ENCODE peak calls at places on chromosomes 7 and 10, in nine cellular contexts. M is esophagus muscularis mucosa; N is HEK293T; L is activated T-cell treated with anti-CD3 and anti-CD28 coated beads, Interleukin-2, amount 50 U/mL, for 24 hours; Q is Calu3; B is posterior vena cava; J is MCF 10A; I is COR-L47; X is fibroblast of the aortic adventitia. E is an unnamed sample.

GRCh38 chr10:100656479-100656878 is 88.9 kb upstream of the PAX2 start:
- DNase-seq in M (no peak), N (peak; percentile 89), L (no peak), Q (peak; percentile 14), B (no peak), J (peak; percentile 72), I (no peak), X (no peak), E (no peak)

GRCh38 chr7:82211333-82211732 is 232.2 kb downstream of the CACNA2D1 start:
- DNase-seq in M (no peak), N (no peak), L (no peak), Q (no peak), B (no peak), J (no peak), I (no peak), X (no peak), E (no peak)

GRCh38 chr7:288671-289101 is 1.3 kb upstream of the FOXL3 start:
- DNase-seq in M (no peak), N (no peak), L (no peak), Q (no peak), B (peak; percentile 73), J (no peak), I (no peak), X (no peak), E (no peak)

GRCh38 chr10:855079-855478 is 76.4 kb downstream of the LARP4B start:
- DNase-seq in M (no peak), N (no peak), L (no peak), Q (no peak), B (no peak), J (no peak), I (no peak), X (no peak), E (no peak)

GRCh38 chr7:45105588-45106188 is 5.8 kb downstream of the TBRG4 start:
- DNase-seq in M (no peak), N (no peak), L (no peak), Q (no peak), B (no peak), J (no peak), I (no peak), X (no peak), E (no peak)

GRCh38 chr7:137592232-137592896 is 248.8 kb upstream of the PTN start:
- DNase-seq in M (no peak), N (peak; percentile 79), L (no peak), Q (peak; percentile 71), B (no peak), J (peak; percentile 70), I (peak; percentile 64), X (peak; percentile 86), E (peak; percentile 12)

GRCh38 chr7:1368682-1369571 is 90.3 kb downstream of the MICALL2 start:
- DNase-seq in M (no peak), N (peak; percentile 99), L (peak; percentile 58), Q (no peak), B (no peak), J (peak; percentile 5), I (peak; percentile 55), X (no peak), E (no peak)

GRCh38 chr10:102815790-102816549 is 21.2 kb downstream of the CYP17A1 start:
- DNase-seq in M (peak; percentile 93), N (no peak), L (no peak), Q (no peak), B (no peak), J (no peak), I (no peak), X (peak; percentile 96), E (peak; percentile 68)

GRCh38 chr7:12194426-12194825 is 16.7 kb upstream of the TMEM106B start:
- DNase-seq in M (no peak), N (no peak), L (no peak), Q (no peak), B (no peak), J (no peak), I (no peak), X (no peak), E (no peak)

GRCh38 chr7:144720139-144720538 is 115.7 kb downstream of the TPK1 start:
- DNase-seq in M (no peak), N (no peak), L (no peak), Q (peak; percentile 33), B (no peak), J (peak; percentile 95), I (no peak), X (no peak), E (no peak)

GRCh38 chr10:12484945-12485805 is 135.8 kb downstream of the CAMK1D start:
- DNase-seq in M (no peak), N (no peak), L (peak; percentile 53), Q (peak; percentile 38), B (peak; percentile 75), J (no peak), I (no peak), X (no peak), E (no peak)

GRCh38 chr7:44473295-44473694 is 17.2 kb downstream of the NUDCD3 start:
- DNase-seq in M (no peak), N (no peak), L (no peak), Q (no peak), B (no peak), J (peak; percentile 29), I (no peak), X (peak; percentile 33), E (no peak)

GRCh38 chr10:48523212-48523819 is 81.6 kb downstream of the ARHGAP22 start:
- DNase-seq in M (no peak), N (peak; percentile 48), L (no peak), Q (peak; percentile 34), B (peak; percentile 94), J (no peak), I (no peak), X (peak; percentile 98), E (no peak)

GRCh38 chr10:86533328-86533727 is 11.7 kb upstream of the WAPL start:
- DNase-seq in M (no peak), N (no peak), L (no peak), Q (no peak), B (no peak), J (no peak), I (no peak), X (no peak), E (no peak)

GRCh38 chr7:128422856-128423255 is 13.1 kb upstream of the IMPDH1 start:
- DNase-seq in M (no peak), N (no peak), L (no peak), Q (no peak), B (no peak), J (no peak), I (no peak), X (no peak), E (no peak)

GRCh38 chr7:122327969-122328368 is 23.4 kb upstream of the FEZF1 start:
- DNase-seq in M (no peak), N (no peak), L (no peak), Q (no peak), B (no peak), J (no peak), I (no peak), X (no peak), E (no peak)

GRCh38 chr10:36224431-36224985 is 582.4 kb upstream of the FZD8 start:
- DNase-seq in M (no peak), N (no peak), L (no peak), Q (no peak), B (no peak), J (peak; percentile 39), I (no peak), X (peak; percentile 89), E (no peak)

GRCh38 chr10:128431083-128431482 is 304.9 kb upstream of the MKI67 start:
- DNase-seq in M (peak; percentile 89), N (no peak), L (no peak), Q (no peak), B (no peak), J (no peak), I (no peak), X (no peak), E (no peak)

GRCh38 chr10:86654411-86655172 is at the start of gene OPN4:
- DNase-seq in M (no peak), N (no peak), L (peak; percentile 11), Q (no peak), B (peak; percentile 78), J (peak; percentile 14), I (no peak), X (no peak), E (no peak)

GRCh38 chr10:50385610-50386009 is 134.3 kb upstream of the ASAH2 start:
- DNase-seq in M (no peak), N (no peak), L (no peak), Q (peak; percentile 8), B (no peak), J (peak; percentile 74), I (no peak), X (no peak), E (no peak)

GRCh38 chr7:115059312-115059711 is 137.4 kb downstream of the MDFIC start:
- DNase-seq in M (no peak), N (no peak), L (no peak), Q (no peak), B (no peak), J (no peak), I (no peak), X (peak; percentile 72), E (no peak)

GRCh38 chr7:42400961-42401360 is 164.0 kb upstream of the GLI3 start:
- DNase-seq in M (no peak), N (no peak), L (no peak), Q (no peak), B (no peak), J (no peak), I (no peak), X (no peak), E (no peak)

GRCh38 chr10:68154211-68154497 is 44.9 kb downstream of the MYPN start:
- DNase-seq in M (no peak), N (no peak), L (no peak), Q (no peak), B (no peak), J (no peak), I (no peak), X (peak; percentile 63), E (no peak)

GRCh38 chr7:131095346-131095745 is 232.3 kb upstream of the MKLN1 start:
- DNase-seq in M (no peak), N (no peak), L (no peak), Q (no peak), B (no peak), J (peak; percentile 10), I (no peak), X (peak; percentile 31), E (no peak)

GRCh38 chr10:78578929-78579328 is 489.8 kb upstream of the ZMIZ1 start:
- DNase-seq in M (no peak), N (no peak), L (peak; percentile 59), Q (no peak), B (no peak), J (no peak), I (no peak), X (no peak), E (no peak)

GRCh38 chr7:97845622-97846203 is 26.5 kb downstream of the ASNS start:
- DNase-seq in M (no peak), N (no peak), L (no peak), Q (peak; percentile 17), B (no peak), J (peak; percentile 43), I (peak; percentile 33), X (peak; percentile 48), E (peak; percentile 19)

GRCh38 chr7:108004220-108005142 is 1.5 kb upstream of the LAMB1 start:
- DNase-seq in M (no peak), N (no peak), L (no peak), Q (peak; percentile 62), B (no peak), J (no peak), I (no peak), X (peak; percentile 77), E (no peak)

GRCh38 chr10:125265579-125265955 is 105.2 kb upstream of the CTBP2 start:
- DNase-seq in M (no peak), N (no peak), L (no peak), Q (no peak), B (no peak), J (peak; percentile 33), I (no peak), X (no peak), E (no peak)

GRCh38 chr7:81190997-81191747 is 272.3 kb upstream of the SEMA3C start:
- DNase-seq in M (no peak), N (no peak), L (no peak), Q (peak; percentile 13), B (no peak), J (peak; percentile 69), I (no peak), X (peak; percentile 74), E (no peak)